ENCODE peak calls at places on chromosome 9, in ten cellular contexts. One of them, this sample, is unnamed.
A peak's percentile ranks its signal among the peaks of the same experiment; 100 is the strongest.

GRCh38 chr9:127628644-127629467 is 16.8 kb downstream of the STXBP1 start:
- DNase-seq in CD4-positive, alpha-beta T cell: no peak
- DNase-seq in prostate gland: no peak
- DNase-seq in AG04450: no peak
- DNase-seq in H1: no peak
- DNase-seq in A549: no peak
- DNase-seq in heart left ventricle: peak; percentile 32
- DNase-seq in right lobe of liver: no peak
- DNase-seq in fibroblast of lung: peak; percentile 22
- DNase-seq in pancreas: no peak
- DNase-seq in this sample: peak; percentile 70

GRCh38 chr9:76707510-76707909 is 56.7 kb upstream of the PCA3 start:
- DNase-seq in CD4-positive, alpha-beta T cell: no peak
- DNase-seq in prostate gland: no peak
- DNase-seq in AG04450: no peak
- DNase-seq in H1: no peak
- DNase-seq in A549: no peak
- DNase-seq in heart left ventricle: no peak
- DNase-seq in right lobe of liver: no peak
- DNase-seq in fibroblast of lung: no peak
- DNase-seq in pancreas: no peak
- DNase-seq in this sample: no peak

GRCh38 chr9:126145887-126146253 is 180.8 kb upstream of the MVB12B start:
- DNase-seq in CD4-positive, alpha-beta T cell: no peak
- DNase-seq in prostate gland: no peak
- DNase-seq in AG04450: no peak
- DNase-seq in H1: no peak
- DNase-seq in A549: no peak
- DNase-seq in heart left ventricle: no peak
- DNase-seq in right lobe of liver: no peak
- DNase-seq in fibroblast of lung: no peak
- DNase-seq in pancreas: no peak
- DNase-seq in this sample: no peak

GRCh38 chr9:69433426-69433825 is 108.4 kb downstream of the ENTREP1 start:
- DNase-seq in CD4-positive, alpha-beta T cell: no peak
- DNase-seq in prostate gland: no peak
- DNase-seq in AG04450: no peak
- DNase-seq in H1: no peak
- DNase-seq in A549: no peak
- DNase-seq in heart left ventricle: no peak
- DNase-seq in right lobe of liver: no peak
- DNase-seq in fibroblast of lung: peak; percentile 39
- DNase-seq in pancreas: no peak
- DNase-seq in this sample: peak; percentile 71

GRCh38 chr9:92663126-92663525 is 6.8 kb downstream of the IPPK start:
- DNase-seq in CD4-positive, alpha-beta T cell: no peak
- DNase-seq in prostate gland: no peak
- DNase-seq in AG04450: no peak
- DNase-seq in H1: no peak
- DNase-seq in A549: no peak
- DNase-seq in heart left ventricle: no peak
- DNase-seq in right lobe of liver: no peak
- DNase-seq in fibroblast of lung: no peak
- DNase-seq in pancreas: no peak
- DNase-seq in this sample: no peak

GRCh38 chr9:126304207-126304945 is 22.3 kb upstream of the MVB12B start:
- DNase-seq in CD4-positive, alpha-beta T cell: no peak
- DNase-seq in prostate gland: no peak
- DNase-seq in AG04450: no peak
- DNase-seq in H1: no peak
- DNase-seq in A549: no peak
- DNase-seq in heart left ventricle: no peak
- DNase-seq in right lobe of liver: no peak
- DNase-seq in fibroblast of lung: no peak
- DNase-seq in pancreas: no peak
- DNase-seq in this sample: no peak

GRCh38 chr9:124788542-124789217 is 11.7 kb downstream of the OLFML2A start:
- DNase-seq in CD4-positive, alpha-beta T cell: no peak
- DNase-seq in prostate gland: no peak
- DNase-seq in AG04450: no peak
- DNase-seq in H1: no peak
- DNase-seq in A549: no peak
- DNase-seq in heart left ventricle: peak; percentile 7
- DNase-seq in right lobe of liver: no peak
- DNase-seq in fibroblast of lung: no peak
- DNase-seq in pancreas: no peak
- DNase-seq in this sample: no peak

GRCh38 chr9:68941780-68942459 is 72.0 kb downstream of the PRKACG start:
- DNase-seq in CD4-positive, alpha-beta T cell: no peak
- DNase-seq in prostate gland: no peak
- DNase-seq in AG04450: no peak
- DNase-seq in H1: no peak
- DNase-seq in A549: no peak
- DNase-seq in heart left ventricle: no peak
- DNase-seq in right lobe of liver: no peak
- DNase-seq in fibroblast of lung: no peak
- DNase-seq in pancreas: no peak
- DNase-seq in this sample: no peak

GRCh38 chr9:4152876-4153275 is 147.0 kb downstream of the GLIS3 start:
- DNase-seq in CD4-positive, alpha-beta T cell: no peak
- DNase-seq in prostate gland: no peak
- DNase-seq in AG04450: no peak
- DNase-seq in H1: no peak
- DNase-seq in A549: no peak
- DNase-seq in heart left ventricle: no peak
- DNase-seq in right lobe of liver: no peak
- DNase-seq in fibroblast of lung: no peak
- DNase-seq in pancreas: no peak
- DNase-seq in this sample: no peak

GRCh38 chr9:18865542-18865941 is 167.5 kb downstream of the SAXO1 start:
- DNase-seq in CD4-positive, alpha-beta T cell: no peak
- DNase-seq in prostate gland: no peak
- DNase-seq in AG04450: no peak
- DNase-seq in H1: no peak
- DNase-seq in A549: no peak
- DNase-seq in heart left ventricle: no peak
- DNase-seq in right lobe of liver: no peak
- DNase-seq in fibroblast of lung: peak; percentile 70
- DNase-seq in pancreas: no peak
- DNase-seq in this sample: no peak

GRCh38 chr9:133341369-133342082 is 5.5 kb upstream of the SURF6 start:
- DNase-seq in CD4-positive, alpha-beta T cell: no peak
- DNase-seq in prostate gland: no peak
- DNase-seq in AG04450: no peak
- DNase-seq in H1: no peak
- DNase-seq in A549: no peak
- DNase-seq in heart left ventricle: peak; percentile 64
- DNase-seq in right lobe of liver: no peak
- DNase-seq in fibroblast of lung: no peak
- DNase-seq in pancreas: peak; percentile 12
- DNase-seq in this sample: no peak
- H3K27ac ChIP-seq in CD4-positive, alpha-beta T cell: no peak overlapping the region
- H3K27ac ChIP-seq in prostate gland: no peak overlapping the region
- H3K27ac ChIP-seq in AG04450: no peak overlapping the region
- H3K27ac ChIP-seq in H1: no peak overlapping the region
- H3K27ac ChIP-seq in A549: no peak overlapping the region
- H3K27ac ChIP-seq in heart left ventricle: no peak overlapping the region
- H3K27ac ChIP-seq in right lobe of liver: no peak overlapping the region
- H3K27ac ChIP-seq in fibroblast of lung: no peak overlapping the region
- H3K27ac ChIP-seq in pancreas: no peak overlapping the region
- H3K27ac ChIP-seq in this sample: peak overlapping the region; percentile 21

GRCh38 chr9:79195904-79196303 is 375.9 kb upstream of the TLE4 start:
- DNase-seq in CD4-positive, alpha-beta T cell: no peak
- DNase-seq in prostate gland: no peak
- DNase-seq in AG04450: peak; percentile 72
- DNase-seq in H1: no peak
- DNase-seq in A549: no peak
- DNase-seq in heart left ventricle: no peak
- DNase-seq in right lobe of liver: no peak
- DNase-seq in fibroblast of lung: peak; percentile 89
- DNase-seq in pancreas: no peak
- DNase-seq in this sample: no peak

GRCh38 chr9:79196606-79197005 is 375.2 kb upstream of the TLE4 start:
- DNase-seq in CD4-positive, alpha-beta T cell: no peak
- DNase-seq in prostate gland: no peak
- DNase-seq in AG04450: no peak
- DNase-seq in H1: no peak
- DNase-seq in A549: no peak
- DNase-seq in heart left ventricle: no peak
- DNase-seq in right lobe of liver: no peak
- DNase-seq in fibroblast of lung: peak; percentile 95
- DNase-seq in pancreas: no peak
- DNase-seq in this sample: no peak

GRCh38 chr9:79193506-79194223 is 378.1 kb upstream of the TLE4 start:
- DNase-seq in CD4-positive, alpha-beta T cell: no peak
- DNase-seq in prostate gland: no peak
- DNase-seq in AG04450: no peak
- DNase-seq in H1: no peak
- DNase-seq in A549: no peak
- DNase-seq in heart left ventricle: no peak
- DNase-seq in right lobe of liver: no peak
- DNase-seq in fibroblast of lung: no peak
- DNase-seq in pancreas: no peak
- DNase-seq in this sample: no peak

GRCh38 chr9:79189511-79189924 is 382.2 kb upstream of the TLE4 start:
- DNase-seq in CD4-positive, alpha-beta T cell: no peak
- DNase-seq in prostate gland: no peak
- DNase-seq in AG04450: peak; percentile 63
- DNase-seq in H1: no peak
- DNase-seq in A549: no peak
- DNase-seq in heart left ventricle: no peak
- DNase-seq in right lobe of liver: no peak
- DNase-seq in fibroblast of lung: peak; percentile 99
- DNase-seq in pancreas: no peak
- DNase-seq in this sample: no peak

DNA sequence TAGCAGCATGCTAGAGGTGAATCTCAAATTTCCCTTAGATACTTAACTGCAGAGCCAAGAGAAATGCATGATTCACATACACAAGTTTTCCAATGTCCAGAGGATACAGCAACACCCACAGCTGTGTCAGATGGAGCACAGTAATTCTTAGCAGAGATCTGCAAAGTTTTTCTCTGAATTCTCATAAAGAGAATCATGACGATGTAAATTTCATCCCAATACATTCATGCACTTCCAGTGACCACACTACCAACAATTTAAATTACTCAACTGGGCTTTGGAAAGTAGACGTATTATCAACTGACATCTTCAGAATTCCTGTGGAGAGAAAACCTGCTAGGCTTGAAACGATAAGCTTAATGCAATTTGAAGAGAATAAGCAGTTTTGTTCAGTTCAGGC is 378.8 kb upstream of the TLE4 start:
- DNase-seq in CD4-positive, alpha-beta T cell: no peak
- DNase-seq in prostate gland: no peak
- DNase-seq in AG04450: peak; percentile 75
- DNase-seq in H1: no peak
- DNase-seq in A549: no peak
- DNase-seq in heart left ventricle: no peak
- DNase-seq in right lobe of liver: no peak
- DNase-seq in fibroblast of lung: peak; percentile 97
- DNase-seq in pancreas: no peak
- DNase-seq in this sample: no peak
- TF ChIP-seq CTCF in CD4-positive, alpha-beta T cell: no peak
- TF ChIP-seq CTCF in prostate gland: no peak
- TF ChIP-seq CTCF in AG04450: no peak
- TF ChIP-seq CTCF in H1: no peak
- TF ChIP-seq CTCF in A549: no peak
- TF ChIP-seq CTCF in heart left ventricle: no peak
- TF ChIP-seq CTCF in right lobe of liver: no peak
- TF ChIP-seq CTCF in fibroblast of lung: no peak
- TF ChIP-seq CTCF in pancreas: no peak
- TF ChIP-seq CTCF in this sample: no peak

DNA sequence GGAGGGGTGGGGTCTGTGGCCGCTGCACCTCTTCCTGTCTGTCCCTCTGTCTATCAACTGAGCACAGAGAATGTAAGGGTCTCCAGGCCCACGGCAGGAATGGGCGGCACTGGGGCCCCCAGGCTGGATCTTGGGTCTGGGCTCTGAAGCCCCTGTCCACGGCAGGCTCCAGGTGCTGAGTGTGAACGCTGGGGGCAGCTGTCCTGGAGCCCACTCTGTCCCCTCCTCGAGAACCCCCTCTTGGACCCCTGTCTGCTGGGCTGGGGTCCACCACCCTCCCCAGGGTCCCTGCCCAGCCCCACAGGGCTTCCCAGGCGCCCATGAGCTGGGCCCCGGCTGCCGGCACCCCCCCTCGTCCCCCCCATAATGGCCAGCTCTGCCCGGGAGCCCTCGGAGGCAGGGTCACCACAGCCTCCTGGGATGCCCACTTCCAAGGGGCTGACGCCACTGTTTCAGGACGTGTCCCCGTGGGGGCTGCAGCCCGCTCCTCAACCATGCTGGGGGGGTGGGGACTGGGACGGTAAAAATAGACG is 16.0 kb upstream of the NRARP start:
- DNase-seq in CD4-positive, alpha-beta T cell: no peak
- DNase-seq in prostate gland: no peak
- DNase-seq in AG04450: no peak
- DNase-seq in H1: no peak
- DNase-seq in A549: no peak
- DNase-seq in heart left ventricle: peak; percentile 43
- DNase-seq in right lobe of liver: peak; percentile 52
- DNase-seq in fibroblast of lung: no peak
- DNase-seq in pancreas: no peak
- DNase-seq in this sample: no peak
- H3K27ac ChIP-seq in CD4-positive, alpha-beta T cell: no peak overlapping the region
- H3K27ac ChIP-seq in prostate gland: no peak overlapping the region
- H3K27ac ChIP-seq in AG04450: no peak overlapping the region
- H3K27ac ChIP-seq in H1: no peak overlapping the region
- H3K27ac ChIP-seq in A549: no peak overlapping the region
- H3K27ac ChIP-seq in heart left ventricle: peak overlapping the region; percentile 75
- H3K27ac ChIP-seq in right lobe of liver: no peak overlapping the region
- H3K27ac ChIP-seq in fibroblast of lung: no peak overlapping the region
- H3K27ac ChIP-seq in pancreas: no peak overlapping the region
- H3K27ac ChIP-seq in this sample: no peak overlapping the region

GRCh38 chr9:36665921-36666429 is 93.3 kb downstream of the MELK start:
- DNase-seq in CD4-positive, alpha-beta T cell: no peak
- DNase-seq in prostate gland: no peak
- DNase-seq in AG04450: no peak
- DNase-seq in H1: no peak
- DNase-seq in A549: no peak
- DNase-seq in heart left ventricle: no peak
- DNase-seq in right lobe of liver: no peak
- DNase-seq in fibroblast of lung: peak; percentile 42
- DNase-seq in pancreas: no peak
- DNase-seq in this sample: no peak

GRCh38 chr9:36664806-36665205 is 92.1 kb downstream of the MELK start:
- DNase-seq in CD4-positive, alpha-beta T cell: no peak
- DNase-seq in prostate gland: no peak
- DNase-seq in AG04450: no peak
- DNase-seq in H1: no peak
- DNase-seq in A549: no peak
- DNase-seq in heart left ventricle: no peak
- DNase-seq in right lobe of liver: no peak
- DNase-seq in fibroblast of lung: no peak
- DNase-seq in pancreas: no peak
- DNase-seq in this sample: no peak

GRCh38 chr9:36659500-36659899 is 86.8 kb downstream of the MELK start:
- DNase-seq in CD4-positive, alpha-beta T cell: no peak
- DNase-seq in prostate gland: no peak
- DNase-seq in AG04450: no peak
- DNase-seq in H1: no peak
- DNase-seq in A549: no peak
- DNase-seq in heart left ventricle: no peak
- DNase-seq in right lobe of liver: no peak
- DNase-seq in fibroblast of lung: no peak
- DNase-seq in pancreas: no peak
- DNase-seq in this sample: no peak

GRCh38 chr9:36665387-36665786 is 92.7 kb downstream of the MELK start:
- DNase-seq in CD4-positive, alpha-beta T cell: no peak
- DNase-seq in prostate gland: no peak
- DNase-seq in AG04450: no peak
- DNase-seq in H1: no peak
- DNase-seq in A549: no peak
- DNase-seq in heart left ventricle: no peak
- DNase-seq in right lobe of liver: no peak
- DNase-seq in fibroblast of lung: peak; percentile 39
- DNase-seq in pancreas: no peak
- DNase-seq in this sample: no peak
- TF ChIP-seq CTCF in CD4-positive, alpha-beta T cell: no peak
- TF ChIP-seq CTCF in prostate gland: no peak
- TF ChIP-seq CTCF in AG04450: no peak
- TF ChIP-seq CTCF in H1: no peak
- TF ChIP-seq CTCF in A549: no peak
- TF ChIP-seq CTCF in heart left ventricle: no peak
- TF ChIP-seq CTCF in right lobe of liver: no peak
- TF ChIP-seq CTCF in fibroblast of lung: no peak
- TF ChIP-seq CTCF in pancreas: no peak
- TF ChIP-seq CTCF in this sample: no peak

This sample was measured in RWPE1.